ENCODE peak calls at places on chromosomes 1 and 21, in four cellular contexts. K, N, Q and R are unnamed samples.

GRCh38 chr1:151839457-151840409 is at the start of gene C2CD4D:
- DNase-seq in K (peak; percentile 76), N (no peak), Q (peak; percentile 91), R (no peak)

GRCh38 chr1:170765712-170766330 is 101.9 kb downstream of the PRRX1 start:
- DNase-seq in K (no peak), N (peak; percentile 70), Q (peak; percentile 46), R (peak; percentile 70)

GRCh38 chr21:14987370-14988170 is 77.2 kb downstream of the NRIP1 start:
- DNase-seq in K (no peak), N (no peak), Q (no peak), R (no peak)

GRCh38 chr1:170668301-170668789 is 4.4 kb downstream of the PRRX1 start:
- DNase-seq in K (peak; percentile 2), N (peak; percentile 83), Q (no peak), R (peak; percentile 89)

GRCh38 chr1:17586172-17586963 is 46.9 kb downstream of the ARHGEF10L start:
- DNase-seq in K (no peak), N (peak; percentile 90), Q (peak; percentile 52), R (peak; percentile 96)

GRCh38 chr1:46221749-46222148 is 18.6 kb downstream of the LURAP1 start:
- DNase-seq in K (no peak), N (no peak), Q (no peak), R (no peak)

GRCh38 chr1:163565171-163565570 is 243.4 kb downstream of the NUF2 start:
- DNase-seq in K (no peak), N (no peak), Q (no peak), R (no peak)

GRCh38 chr1:119353851-119354250 is 14.7 kb upstream of the HAO2 start:
- DNase-seq in K (no peak), N (no peak), Q (no peak), R (no peak)

GRCh38 chr1:22780696-22781095 is 70.1 kb downstream of the EPHB2 start:
- DNase-seq in K (peak; percentile 45), N (peak; percentile 35), Q (peak; percentile 39), R (peak; percentile 37)

GRCh38 chr1:19762175-19762779 is 37.4 kb downstream of the TMCO4 start:
- DNase-seq in K (no peak), N (peak; percentile 36), Q (peak; percentile 57), R (peak; percentile 49)

DNA sequence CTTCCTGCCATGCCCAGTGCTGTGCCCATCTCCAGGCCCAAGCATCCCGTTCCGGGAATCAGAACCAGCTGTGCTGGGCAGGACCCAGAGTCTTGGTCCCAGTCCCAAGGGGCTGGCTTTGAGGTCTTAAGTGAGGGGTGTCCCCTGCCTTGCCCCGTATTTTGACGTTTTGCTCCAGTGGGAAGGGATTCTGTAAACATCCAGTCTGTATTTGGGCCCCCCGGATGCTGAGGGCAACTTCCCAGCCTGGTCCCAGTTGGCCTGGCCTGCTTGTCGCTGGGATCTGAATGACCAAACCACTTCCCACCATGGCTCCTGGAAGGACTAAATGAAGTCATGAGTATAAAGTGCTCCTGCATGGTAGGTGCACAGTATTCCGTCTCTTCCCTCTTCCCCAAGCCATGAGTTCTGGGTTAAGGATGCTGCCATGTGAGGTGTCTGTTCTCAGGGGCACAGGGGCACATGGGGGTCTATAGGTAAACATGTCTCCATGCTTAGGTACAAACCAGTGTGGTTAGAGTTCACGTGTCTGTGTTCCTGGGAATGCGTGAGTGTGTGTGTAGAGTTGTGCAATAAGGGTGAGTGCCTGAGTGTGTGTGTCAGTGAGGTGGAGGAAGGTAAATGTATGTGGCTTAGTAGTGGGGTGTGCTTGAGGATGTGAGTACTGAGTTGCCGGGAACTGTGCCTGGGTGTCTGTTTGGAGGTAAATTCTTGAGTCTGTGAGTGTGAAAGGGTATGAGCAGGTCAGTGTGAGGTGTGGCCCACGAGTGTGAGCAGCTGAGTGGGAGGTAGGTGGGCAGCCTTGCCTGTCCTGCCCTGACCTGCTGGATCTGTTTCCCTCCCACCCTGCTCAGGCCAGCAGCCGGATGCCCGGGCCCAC is 1.5 kb downstream of the B4GALT2 start:
- DNase-seq in K (peak; percentile 33), N (peak; percentile 58), Q (peak; percentile 39), R (peak; percentile 66)
- H3K4me3 ChIP-seq in K (no peak overlapping the region), N (peak overlapping the region; percentile 66), Q (peak overlapping the region; percentile 77), R (peak overlapping the region; percentile 79)

DNA sequence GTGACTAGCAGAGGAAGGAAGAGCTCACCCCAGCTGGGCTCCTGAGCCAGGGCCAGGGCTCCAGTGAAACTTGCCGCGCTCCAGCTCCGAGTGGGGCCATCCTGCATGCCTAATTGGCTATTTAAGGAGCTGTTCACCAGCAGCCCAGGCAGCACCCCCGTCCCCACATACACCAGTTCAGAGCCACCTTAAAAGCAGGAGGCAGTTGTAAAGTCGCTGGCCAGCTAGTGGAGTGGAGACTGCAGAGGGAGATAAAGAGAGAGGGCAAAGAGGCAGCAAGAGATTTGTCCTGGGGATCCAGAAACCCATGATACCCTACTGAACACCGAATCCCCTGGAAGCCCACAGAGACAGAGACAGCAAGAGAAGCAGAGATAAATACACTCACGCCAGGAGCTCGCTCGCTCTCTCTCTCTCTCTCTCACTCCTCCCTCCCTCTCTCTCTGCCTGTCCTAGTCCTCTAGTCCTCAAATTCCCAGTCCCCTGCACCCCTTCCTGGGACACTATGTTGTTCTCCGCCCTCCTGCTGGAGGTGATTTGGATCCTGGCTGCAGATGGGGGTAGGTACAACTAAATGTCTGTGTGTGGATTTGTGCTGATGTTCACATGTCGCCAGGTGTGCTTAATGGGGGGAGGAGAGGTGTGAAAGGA is at the start of gene CA14:
- DNase-seq in K (no peak), N (no peak), Q (no peak), R (no peak)
- H3K4me3 ChIP-seq in K (no peak within 1 kb of the TSS), N (no peak within 1 kb of the TSS), Q (no peak within 1 kb of the TSS), R (peak within 1 kb of the TSS; percentile 63)

GRCh38 chr1:1420654-1421134 is 382 bp downstream of the ANKRD65 start:
- DNase-seq in K (no peak), N (no peak), Q (no peak), R (no peak)
- H3K4me3 ChIP-seq in K (no peak overlapping the region), N (no peak overlapping the region), Q (no peak overlapping the region), R (no peak overlapping the region)

DNA sequence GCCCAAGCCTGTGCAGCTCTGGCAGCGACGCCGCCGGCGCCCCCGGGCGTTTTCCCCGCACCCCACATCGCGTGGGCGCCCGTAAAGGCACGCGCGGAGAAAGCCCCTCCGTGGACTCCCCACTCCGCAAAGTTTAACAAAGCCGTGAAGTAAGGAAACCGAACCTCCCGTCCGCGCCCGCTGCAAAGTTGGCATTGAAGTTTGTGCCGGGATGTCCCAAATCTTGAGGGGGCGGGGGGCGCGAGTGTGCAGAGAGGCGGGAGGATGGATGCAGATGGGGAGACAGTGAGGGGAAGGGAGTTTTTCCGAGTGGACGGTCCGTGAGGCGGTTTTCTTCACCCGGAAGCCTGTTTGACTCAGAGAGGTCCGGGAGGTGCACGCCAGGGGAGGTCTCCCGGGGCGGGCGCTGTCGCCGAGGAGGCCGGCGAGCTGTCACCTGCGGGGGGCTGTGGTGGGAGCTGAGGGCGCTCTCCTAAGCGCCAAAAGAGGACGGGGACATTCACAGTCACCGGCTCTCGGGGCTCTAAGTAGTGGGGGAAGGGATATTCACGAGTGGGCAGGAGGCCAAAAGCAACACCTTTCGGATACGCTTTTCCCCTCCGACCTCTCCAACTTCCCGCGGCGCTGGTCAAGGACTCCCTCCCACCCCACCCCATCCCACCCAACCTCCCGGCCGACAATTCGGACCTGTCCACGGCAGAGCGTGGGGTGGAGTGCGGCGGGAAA is 1.3 kb downstream of the WLS start:
- DNase-seq in K (peak; percentile 20), N (no peak), Q (peak; percentile 8), R (peak; percentile 63)
- H3K4me3 ChIP-seq in K (peak overlapping the region; percentile 87), N (peak overlapping the region; percentile 54), Q (peak overlapping the region; percentile 93), R (peak overlapping the region; percentile 80)

GRCh38 chr1:155196103-155196892 is 11.4 kb downstream of the THBS3 start:
- DNase-seq in K (no peak), N (no peak), Q (no peak), R (peak; percentile 27)
- H3K4me3 ChIP-seq in K (no peak overlapping the region), N (peak overlapping the region; percentile 62), Q (peak overlapping the region; percentile 70), R (peak overlapping the region; percentile 82)

DNA sequence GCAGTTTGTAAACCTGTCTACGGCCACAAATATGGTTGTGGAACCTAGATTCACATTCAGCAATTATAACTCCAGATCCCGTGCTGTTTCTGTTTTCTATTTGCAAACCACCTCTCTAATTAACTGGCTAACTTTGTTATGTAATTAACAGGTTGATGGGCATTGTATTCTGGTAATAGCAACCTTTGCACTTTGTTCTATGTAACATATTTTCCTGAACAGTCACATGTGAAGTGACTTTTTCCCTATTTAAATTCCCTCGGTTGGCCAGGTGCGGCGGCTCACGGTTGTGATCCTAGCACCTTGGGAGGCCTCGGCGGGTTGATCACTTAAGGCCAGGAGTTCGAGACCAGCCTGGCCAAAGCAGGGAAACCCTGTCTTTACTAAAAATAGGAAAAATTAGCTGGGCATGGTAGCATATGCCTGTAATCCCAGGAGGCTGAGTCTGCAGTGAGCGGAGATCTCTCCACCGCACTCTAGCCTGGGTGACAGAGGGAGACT is 1.4 kb downstream of the ACADM start:
- DNase-seq in K (peak; percentile 91), N (peak; percentile 6), Q (peak; percentile 48), R (peak; percentile 5)
- H3K4me3 ChIP-seq in K (peak overlapping the region; percentile 73), N (peak overlapping the region; percentile 92), Q (peak overlapping the region; percentile 85), R (peak overlapping the region; percentile 93)

DNA sequence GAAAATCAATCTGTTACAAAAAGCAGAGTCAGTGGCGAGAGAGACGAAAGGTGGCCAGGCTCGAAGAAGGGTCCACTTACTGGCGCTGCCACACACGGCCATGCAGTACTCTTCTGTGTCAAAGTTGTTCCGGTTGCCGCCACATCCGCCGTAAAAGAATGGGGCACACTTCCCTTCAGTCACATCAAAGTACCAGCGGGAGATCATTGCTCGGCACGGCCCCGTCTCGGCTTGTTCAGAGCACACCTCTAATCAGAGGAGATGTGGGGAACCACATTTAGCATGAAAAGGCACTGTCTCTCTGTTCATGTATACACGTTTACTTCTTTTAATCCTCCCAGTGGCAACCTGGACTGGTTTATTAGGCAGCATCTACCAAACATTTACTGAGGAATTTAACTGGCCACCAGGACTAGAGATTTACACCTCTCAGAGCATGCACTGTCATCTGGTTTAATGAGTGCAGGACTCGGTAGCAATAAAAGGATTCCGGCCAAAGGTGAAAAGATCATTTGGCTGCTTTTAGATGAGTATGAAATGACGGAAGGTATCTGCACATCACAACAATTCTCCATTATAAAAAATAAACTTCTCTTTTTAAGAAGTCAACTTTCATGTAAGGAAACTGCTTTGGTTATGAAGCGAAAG is 170.5 kb downstream of the APP start:
- DNase-seq in K (peak; percentile 68), N (no peak), Q (no peak), R (no peak)
- H3K4me3 ChIP-seq in K (peak overlapping the region; percentile 5), N (no peak overlapping the region), Q (no peak overlapping the region), R (no peak overlapping the region)